ENCODE peak calls at places on chromosome 7, in seven cellular contexts. F is keratinocyte, L is astrocyte of the spinal cord, R is HCT116, I is left lung, V is cardiac fibroblast, J is Panc1. D is an unnamed sample.
A peak's percentile ranks its signal among the peaks of the same experiment; 100 is the strongest.

GRCh38 chr7:50812847-50813475 is 30.3 kb upstream of the GRB10 start:
- DNase-seq in R (peak; percentile 49), L (peak; percentile 69), J (peak; percentile 81), I (no peak), F (no peak), V (peak; percentile 93), D (no peak)

GRCh38 chr7:147412782-147413186 is 1177.8 kb upstream of the C7orf33 start:
- DNase-seq in I (no peak), R (no peak), L (peak; percentile 78), J (peak; percentile 28), F (no peak), V (peak; percentile 95), D (no peak)

GRCh38 chr7:95324396-95324795 is at the start of gene PON1:
- DNase-seq in F (no peak), L (no peak), J (no peak), R (no peak), V (no peak), I (peak; percentile 77), D (no peak)

GRCh38 chr7:36272567-36273269 is 116.9 kb upstream of the ANLN start:
- DNase-seq in L (no peak), R (no peak), F (no peak), V (no peak), J (no peak), I (no peak), D (no peak)

GRCh38 chr7:7980134-7980533 is 11.5 kb downstream of the GLCCI1 start:
- DNase-seq in L (no peak), J (no peak), I (no peak), R (no peak), V (no peak), F (no peak), D (no peak)

GRCh38 chr7:132709971-132710567 is 133.8 kb upstream of the PLXNA4 start:
- DNase-seq in R (peak; percentile 24), F (no peak), I (no peak), J (no peak), V (peak; percentile 68), L (peak; percentile 52), D (no peak)

GRCh38 chr7:25308246-25308645 is 80.0 kb upstream of the NPVF start:
- DNase-seq in V (no peak), I (no peak), F (no peak), J (no peak), L (no peak), R (no peak), D (no peak)

GRCh38 chr7:134058980-134059379 is 68.2 kb upstream of the LRGUK start:
- DNase-seq in L (peak; percentile 3), R (no peak), V (no peak), I (no peak), J (no peak), F (no peak), D (no peak)

GRCh38 chr7:98470131-98470985 is 69.5 kb upstream of the BAIAP2L1 start:
- DNase-seq in F (no peak), L (no peak), J (no peak), I (peak; percentile 88), V (no peak), R (no peak), D (peak; percentile 46)

GRCh38 chr7:22572292-22572691 is 72.3 kb upstream of the STEAP1B start:
- DNase-seq in L (no peak), I (no peak), J (no peak), V (no peak), F (no peak), R (no peak), D (no peak)

GRCh38 chr7:135224027-135224426 is 9.6 kb upstream of the STRA8 start:
- DNase-seq in V (no peak), J (no peak), R (no peak), L (no peak), F (no peak), I (no peak), D (no peak)

GRCh38 chr7:149714081-149714909 is 59.1 kb downstream of the ZNF467 start:
- DNase-seq in R (no peak), J (no peak), L (peak; percentile 90), I (peak; percentile 99), F (no peak), V (peak; percentile 82), D (peak; percentile 93)

GRCh38 chr7:55252386-55252785 is 112.8 kb upstream of the LANCL2 start:
- DNase-seq in R (no peak), L (no peak), J (no peak), F (no peak), I (no peak), V (no peak), D (no peak)

GRCh38 chr7:113652501-113652900 is 266.3 kb downstream of the PPP1R3A start:
- DNase-seq in I (no peak), L (peak; percentile 38), F (peak; percentile 49), R (no peak), J (no peak), V (no peak), D (no peak)

GRCh38 chr7:128435311-128435654 is 20.4 kb upstream of the HILPDA start:
- DNase-seq in V (no peak), R (no peak), F (no peak), I (no peak), L (no peak), J (no peak), D (no peak)

GRCh38 chr7:140304071-140304799 is 94.1 kb downstream of the SLC37A3 start:
- DNase-seq in L (peak; percentile 12), I (no peak), R (no peak), J (no peak), F (no peak), V (peak; percentile 42), D (no peak)

GRCh38 chr7:70384891-70385290 is 747.1 kb upstream of the GALNT17 start:
- DNase-seq in V (no peak), I (no peak), R (no peak), F (peak; percentile 1), J (no peak), L (peak; percentile 70), D (no peak)

GRCh38 chr7:32140540-32140939 is 70.3 kb upstream of the PDE1C start:
- DNase-seq in I (no peak), R (no peak), F (no peak), L (no peak), V (no peak), J (no peak), D (no peak)
- TF ChIP-seq CTCF in I (no peak), R (no peak), F (peak; percentile 38), L (no peak), V (peak; percentile 1), J (no peak), D (no peak)

GRCh38 chr7:75962607-75963382 is 31.6 kb downstream of the TMEM120A start:
- DNase-seq in I (peak; percentile 52), J (no peak), R (no peak), F (no peak), V (peak; percentile 69), L (peak; percentile 78), D (no peak)

GRCh38 chr7:75958802-75959543 is 35.4 kb downstream of the TMEM120A start:
- DNase-seq in R (no peak), J (no peak), L (no peak), I (peak; percentile 5), F (no peak), V (no peak), D (no peak)

GRCh38 chr7:75960372-75960771 is 34.0 kb downstream of the TMEM120A start:
- DNase-seq in R (no peak), I (no peak), F (no peak), J (no peak), L (no peak), V (no peak), D (no peak)

GRCh38 chr7:75963383-75963995 is 30.9 kb downstream of the TMEM120A start:
- DNase-seq in L (no peak), R (no peak), F (no peak), J (no peak), I (peak; percentile 18), V (no peak), D (no peak)

DNA sequence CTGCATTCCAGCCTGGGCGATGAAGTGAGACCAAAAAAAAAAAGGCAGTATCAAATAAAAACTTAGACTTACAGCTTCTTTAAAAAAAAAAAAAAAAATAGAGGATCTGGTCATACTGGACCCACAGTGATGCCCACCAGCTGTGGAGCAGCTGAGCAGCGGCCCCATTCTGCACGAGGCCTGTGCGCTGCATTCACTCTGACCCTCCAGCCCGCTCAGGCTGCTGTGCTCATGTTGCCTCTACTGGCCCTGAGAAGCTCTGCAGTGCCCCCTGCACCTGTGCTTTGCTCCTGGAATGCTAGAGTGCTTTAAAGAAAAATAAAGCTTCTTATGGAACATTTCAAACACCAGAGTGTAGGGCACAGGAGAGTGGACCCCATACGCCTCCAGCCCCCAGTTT is 33.2 kb downstream of the TMEM120A start:
- DNase-seq in R (no peak), F (no peak), V (no peak), I (peak; percentile 17), L (no peak), J (no peak), D (no peak)
- TF ChIP-seq CTCF in R (no peak), F (no peak), V (no peak), I (no peak), L (peak; percentile 22), J (no peak), D (no peak)

DNA sequence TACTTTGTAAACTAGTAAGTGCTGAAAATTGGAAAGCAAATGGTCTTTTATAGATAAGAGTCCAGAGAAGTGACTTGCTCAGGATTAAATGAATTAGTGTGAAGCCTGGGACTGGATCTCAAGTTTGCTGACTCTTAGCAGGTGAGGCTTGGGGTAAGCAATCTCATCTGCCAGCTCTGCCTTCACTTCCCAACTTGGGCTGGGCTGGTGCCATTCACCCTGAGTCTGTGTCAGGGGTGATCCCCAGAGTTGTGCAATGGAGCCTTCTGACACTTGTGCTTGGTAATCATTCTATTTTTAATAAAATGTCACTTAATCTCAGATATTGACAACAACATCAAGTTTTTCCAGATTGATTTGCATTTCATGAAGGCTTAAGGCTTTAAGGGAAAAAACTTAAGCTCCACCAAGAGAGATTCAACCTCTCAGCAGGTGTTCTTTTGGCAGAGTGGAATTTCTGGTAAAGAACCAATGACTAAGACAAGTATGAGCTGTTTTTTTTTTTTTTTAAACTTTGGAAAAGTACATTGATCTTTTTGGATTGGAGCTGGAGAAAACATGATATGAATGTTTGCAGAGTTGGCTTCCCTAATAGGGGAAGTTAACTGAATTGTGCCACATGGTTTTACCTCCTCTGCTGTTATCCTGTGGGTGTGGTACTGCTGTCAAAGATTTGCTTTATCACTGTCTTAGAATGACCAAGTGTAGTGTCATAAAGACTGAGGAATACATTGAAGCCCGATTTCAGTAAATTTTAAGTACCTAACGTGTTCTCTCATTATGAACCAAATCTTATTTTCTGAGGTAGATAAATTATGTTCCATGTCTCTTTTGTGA is 48.6 kb upstream of the GPR37 start:
- DNase-seq in J (no peak), I (no peak), R (no peak), F (no peak), L (peak; percentile 5), V (no peak), D (no peak)
- TF ChIP-seq CTCF in J (no peak), I (no peak), R (no peak), F (no peak), L (no peak), V (no peak), D (no peak)

DNA sequence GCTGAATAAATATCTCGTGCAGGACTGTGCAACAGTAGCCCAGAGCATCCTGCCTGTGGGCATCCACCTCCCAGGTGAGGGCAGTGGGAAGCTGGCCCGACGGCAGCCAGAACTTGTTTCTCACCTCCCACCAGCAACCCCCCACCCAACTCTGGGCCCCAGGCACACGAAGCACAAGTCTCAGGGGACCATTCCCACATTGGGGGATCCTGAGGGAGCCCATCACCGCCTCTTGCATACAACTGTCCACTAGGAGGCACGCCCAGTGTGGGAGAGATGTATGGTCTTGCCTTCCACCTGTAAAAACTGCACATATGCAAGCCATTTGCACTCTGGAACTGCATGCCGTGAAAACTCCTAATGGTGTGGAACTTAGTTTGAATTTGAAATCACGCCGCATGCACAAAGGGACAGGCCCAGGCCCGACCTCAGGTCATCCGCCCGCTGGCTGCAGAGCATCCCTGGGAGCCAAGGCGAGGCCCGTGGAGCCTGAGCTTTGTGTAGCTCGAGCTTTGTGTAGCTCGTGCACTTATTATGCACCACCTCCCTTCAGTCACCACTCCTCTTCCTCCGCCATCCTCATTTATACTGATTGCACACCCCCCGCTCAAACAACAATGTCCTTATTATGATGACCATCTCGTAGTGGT is 147.9 kb downstream of the ADCY1 start:
- DNase-seq in L (no peak), I (peak; percentile 76), F (no peak), V (no peak), R (no peak), J (no peak), D (no peak)
- TF ChIP-seq CTCF in L (no peak), I (no peak), F (no peak), V (no peak), R (no peak), J (no peak), D (no peak)

D was measured in mesothelial cell of epicardium.